ENCODE peak calls at places on chromosomes 5 and 9, in ten cellular contexts. Z is GM12865; U is GM18507; N is left ventricle myocardium superior; S is HT1080; L is WTC11; Y is activated CD4-positive, alpha-beta T cell treated with anti-CD3 and anti-CD28 coated beads for 48 hours; V is T-cell; X is posterior cingulate gyrus; B is AG08396. P is an unnamed sample.

GRCh38 chr9:91935805-91936204 is 14.2 kb downstream of the ROR2 start:
- DNase-seq in Z (no peak), U (no peak), N (no peak), S (no peak), L (no peak), Y (no peak), V (no peak), X (no peak), B (no peak), P (no peak)

GRCh38 chr9:79163544-79163943 is 408.2 kb upstream of the TLE4 start:
- DNase-seq in Z (no peak), U (no peak), N (no peak), S (no peak), L (no peak), Y (no peak), V (no peak), X (no peak), B (no peak), P (no peak)

GRCh38 chr5:168881427-168882149 is 302.4 kb upstream of the PANK3 start:
- DNase-seq in Z (peak), U (no peak), N (no peak), S (no peak), L (peak), Y (no peak), V (no peak), X (no peak), B (no peak), P (no peak)

GRCh38 chr5:99169309-99169708 is 240.5 kb upstream of the CHD1 start:
- DNase-seq in Z (no peak), U (no peak), N (no peak), S (peak), L (no peak), Y (no peak), V (no peak), X (no peak), B (no peak), P (peak)

GRCh38 chr5:118557103-118557805 is 431.1 kb downstream of the DTWD2 start:
- DNase-seq in Z (no peak), U (no peak), N (no peak), S (no peak), L (no peak), Y (no peak), V (no peak), X (no peak), B (no peak), P (no peak)

GRCh38 chr5:139443766-139444473 is 4.6 kb upstream of the DNAJC18 start:
- DNase-seq in Z (no peak), U (no peak), N (no peak), S (peak), L (no peak), Y (no peak), V (no peak), X (no peak), B (peak), P (no peak)

GRCh38 chr9:72315510-72316287 is 49.3 kb downstream of the ZFAND5 start:
- DNase-seq in Z (no peak), U (no peak), N (no peak), S (peak), L (peak), Y (no peak), V (no peak), X (no peak), B (peak), P (peak)

GRCh38 chr5:160188151-160188967 is 40.9 kb upstream of the FABP6 start:
- DNase-seq in Z (no peak), U (no peak), N (peak), S (no peak), L (peak), Y (no peak), V (no peak), X (no peak), B (peak), P (peak)

GRCh38 chr5:97412959-97413358 is 229.9 kb upstream of the RIOK2 start:
- DNase-seq in Z (peak), U (no peak), N (no peak), S (no peak), L (no peak), Y (no peak), V (no peak), X (no peak), B (no peak), P (no peak)

GRCh38 chr5:36396640-36397039 is 94.9 kb upstream of the RANBP3L start:
- DNase-seq in Z (no peak), U (no peak), N (no peak), S (peak), L (no peak), Y (no peak), V (no peak), X (no peak), B (no peak), P (no peak)

GRCh38 chr9:134837529-134837928 is 43.1 kb upstream of the FCN2 start:
- DNase-seq in Z (no peak), U (no peak), N (no peak), S (peak), L (no peak), Y (no peak), V (no peak), X (peak), B (no peak), P (no peak)

GRCh38 chr9:88418025-88418424 is 29.8 kb downstream of the SPIN1 start:
- DNase-seq in Z (no peak), U (no peak), N (no peak), S (no peak), L (no peak), Y (no peak), V (no peak), X (no peak), B (no peak), P (no peak)

GRCh38 chr9:97176206-97176605 is 131.3 kb upstream of the CCDC180 start:
- DNase-seq in Z (no peak), U (no peak), N (no peak), S (no peak), L (no peak), Y (no peak), V (no peak), X (peak), B (no peak), P (no peak)

GRCh38 chr5:180133971-180134508 is 62.5 kb upstream of the RNF130 start:
- DNase-seq in Z (no peak), U (no peak), N (peak), S (no peak), L (no peak), Y (no peak), V (no peak), X (peak), B (no peak), P (no peak)

GRCh38 chr9:33510264-33511183 is 13.5 kb upstream of the ANKRD18B start:
- DNase-seq in Z (peak), U (no peak), N (peak), S (peak), L (peak), Y (peak), V (peak), X (peak), B (peak), P (peak)

GRCh38 chr5:11599499-11599898 is 304.7 kb downstream of the CTNND2 start:
- DNase-seq in Z (no peak), U (no peak), N (no peak), S (no peak), L (no peak), Y (no peak), V (no peak), X (no peak), B (no peak), P (no peak)

GRCh38 chr5:180289433-180289832 is 2.5 kb downstream of the MAPK9 start:
- DNase-seq in Z (no peak), U (no peak), N (no peak), S (no peak), L (no peak), Y (no peak), V (no peak), X (no peak), B (no peak), P (no peak)

GRCh38 chr5:155987261-155987810 is 339.6 kb upstream of the SGCD start:
- DNase-seq in Z (no peak), U (no peak), N (no peak), S (no peak), L (no peak), Y (no peak), V (no peak), X (no peak), B (no peak), P (no peak)

GRCh38 chr9:88789785-88790184 is 201.5 kb upstream of the S1PR3 start:
- DNase-seq in Z (no peak), U (no peak), N (no peak), S (peak), L (no peak), Y (no peak), V (no peak), X (no peak), B (no peak), P (no peak)

GRCh38 chr5:57338068-57338848 is 144.4 kb downstream of the ACTBL2 start:
- DNase-seq in Z (peak), U (peak), N (no peak), S (peak), L (peak), Y (peak), V (no peak), X (no peak), B (no peak), P (peak)

GRCh38 chr5:112253478-112254250 is 165.4 kb downstream of the EPB41L4A start:
- DNase-seq in Z (no peak), U (no peak), N (no peak), S (peak), L (no peak), Y (no peak), V (no peak), X (no peak), B (no peak), P (peak)

GRCh38 chr5:144189800-144190429 is 19.2 kb downstream of the KCTD16 start:
- DNase-seq in Z (peak), U (no peak), N (no peak), S (peak), L (no peak), Y (peak), V (peak), X (no peak), B (no peak), P (peak)

GRCh38 chr9:122103985-122104384 is 10.9 kb upstream of the TTLL11 start:
- DNase-seq in Z (no peak), U (no peak), N (no peak), S (no peak), L (no peak), Y (no peak), V (no peak), X (no peak), B (no peak), P (no peak)

GRCh38 chr9:121720311-121720991 is 69.0 kb downstream of the DAB2IP start:
- DNase-seq in Z (no peak), U (no peak), N (no peak), S (no peak), L (no peak), Y (no peak), V (no peak), X (no peak), B (no peak), P (no peak)

GRCh38 chr5:61362796-61363364 is 30.8 kb downstream of the ZSWIM6 start:
- DNase-seq in Z (peak), U (no peak), N (no peak), S (peak), L (peak), Y (peak), V (no peak), X (no peak), B (peak), P (peak)

GRCh38 chr9:29906065-29906464 is 2332.8 kb upstream of the C9orf72 start:
- DNase-seq in Z (no peak), U (no peak), N (no peak), S (no peak), L (no peak), Y (no peak), V (no peak), X (no peak), B (no peak), P (no peak)

GRCh38 chr9:71647094-71647591 is 121.2 kb downstream of the CEMIP2 start:
- DNase-seq in Z (peak), U (peak), N (peak), S (peak), L (no peak), Y (peak), V (no peak), X (peak), B (peak), P (peak)

GRCh38 chr9:110875275-110875674 is 163.0 kb downstream of the LPAR1 start:
- DNase-seq in Z (peak), U (no peak), N (peak), S (no peak), L (peak), Y (no peak), V (no peak), X (no peak), B (no peak), P (no peak)

GRCh38 chr5:40386293-40386692 is 293.4 kb upstream of the PTGER4 start:
- DNase-seq in Z (peak), U (peak), N (no peak), S (peak), L (no peak), Y (peak), V (no peak), X (no peak), B (peak), P (no peak)

GRCh38 chr9:131707677-131708612 is 31.9 kb downstream of the RAPGEF1 start:
- DNase-seq in Z (peak), U (no peak), N (peak), S (peak), L (no peak), Y (no peak), V (no peak), X (no peak), B (peak), P (peak)